ENCODE peak calls at places on chromosomes 2 and 18, in seven cellular contexts. L is sigmoid colon, Z is breast epithelium, V is K562, F is transverse colon, U is HepG2, O is upper lobe of left lung. W is an unnamed sample.

GRCh38 chr2:149068996-149069888 is 30.7 kb downstream of the LYPD6B start:
- DNase-seq in F (no peak), V (no peak), L (no peak), O (no peak), Z (no peak), U (no peak), W (no peak)

GRCh38 chr2:60094450-60094929 is 459.0 kb downstream of the BCL11A start:
- DNase-seq in L (no peak), U (peak; percentile 92), V (no peak), O (no peak), F (peak; percentile 25), Z (no peak), W (no peak)

GRCh38 chr2:161158882-161159281 is 1.3 kb upstream of the TANK start:
- DNase-seq in U (no peak), O (no peak), F (no peak), Z (no peak), V (no peak), L (no peak), W (no peak)

GRCh38 chr2:182912518-182912915 is 46.1 kb upstream of the FRZB start:
- DNase-seq in O (no peak), F (no peak), U (no peak), V (no peak), L (no peak), Z (no peak), W (no peak)

GRCh38 chr18:57776767-57777166 is 26.3 kb downstream of the ATP8B1 start:
- DNase-seq in Z (no peak), O (no peak), L (no peak), U (no peak), F (no peak), V (peak; percentile 68), W (no peak)

GRCh38 chr2:30436859-30437435 is 10.1 kb upstream of the LCLAT1 start:
- DNase-seq in V (no peak), U (no peak), Z (no peak), F (no peak), O (no peak), L (no peak), W (no peak)

GRCh38 chr18:76348267-76349066 is 146.6 kb downstream of the ZNF516 start:
- DNase-seq in F (no peak), L (no peak), V (no peak), O (no peak), U (peak; percentile 81), Z (no peak), W (peak; percentile 2)

GRCh38 chr2:240164586-240164985 is 24.1 kb upstream of the OTOS start:
- DNase-seq in F (no peak), L (no peak), O (no peak), V (no peak), U (no peak), Z (no peak), W (no peak)

GRCh38 chr2:98188351-98189046 is 101.5 kb downstream of the VWA3B start:
- DNase-seq in Z (no peak), O (no peak), L (no peak), V (no peak), U (peak; percentile 13), F (no peak), W (no peak)

GRCh38 chr18:46302866-46303485 is 198.8 kb downstream of the HAUS1 start:
- DNase-seq in V (no peak), O (no peak), L (no peak), F (no peak), U (no peak), Z (no peak), W (no peak)

GRCh38 chr2:111186123-111186715 is 65.5 kb downstream of the BCL2L11 start:
- DNase-seq in L (no peak), U (no peak), V (no peak), F (peak; percentile 61), Z (no peak), O (no peak), W (no peak)

GRCh38 chr2:202589582-202589949 is 45.2 kb upstream of the FAM117B start:
- DNase-seq in L (no peak), U (peak; percentile 15), V (no peak), F (no peak), Z (no peak), O (no peak), W (no peak)

GRCh38 chr18:33440384-33441043 is at the start of gene CCDC178:
- DNase-seq in Z (no peak), F (peak; percentile 7), V (peak; percentile 15), L (peak; percentile 58), O (no peak), U (no peak), W (no peak)

GRCh38 chr2:144517825-144518699 is 1.9 kb downstream of the ZEB2 start:
- DNase-seq in Z (no peak), O (no peak), U (no peak), L (no peak), F (no peak), V (no peak), W (no peak)

GRCh38 chr2:65349863-65350262 is 82.5 kb downstream of the SPRED2 start:
- DNase-seq in F (peak; percentile 76), Z (no peak), O (peak; percentile 48), V (peak; percentile 61), L (peak; percentile 79), U (peak; percentile 65), W (no peak)

GRCh38 chr2:233705911-233706506 is 6.7 kb upstream of the UGT1A5 start:
- DNase-seq in F (peak; percentile 52), V (no peak), U (no peak), L (no peak), Z (peak; percentile 34), O (peak; percentile 51), W (no peak)

GRCh38 chr2:37344453-37345361 is at the start of gene QPCT:
- DNase-seq in F (peak; percentile 69), L (peak; percentile 87), O (peak; percentile 69), U (no peak), V (peak; percentile 17), Z (no peak), W (no peak)

GRCh38 chr2:99822487-99823218 is 319.7 kb downstream of the AFF3 start:
- DNase-seq in V (no peak), L (no peak), O (no peak), Z (no peak), U (no peak), F (no peak), W (no peak)

GRCh38 chr2:162989507-162989906 is 150.9 kb upstream of the KCNH7 start:
- DNase-seq in Z (no peak), L (no peak), O (no peak), F (no peak), V (no peak), U (no peak), W (no peak)

GRCh38 chr2:168584934-168585333 is 128.9 kb downstream of the CERS6 start:
- DNase-seq in F (no peak), O (no peak), U (no peak), Z (no peak), V (no peak), L (no peak), W (no peak)

GRCh38 chr2:168589236-168589635 is 133.2 kb downstream of the CERS6 start:
- DNase-seq in Z (no peak), V (no peak), F (no peak), O (no peak), L (no peak), U (no peak), W (no peak)

GRCh38 chr2:168583710-168584521 is 127.8 kb downstream of the CERS6 start:
- DNase-seq in U (no peak), F (peak; percentile 35), L (no peak), Z (peak; percentile 76), V (no peak), O (no peak), W (no peak)

GRCh38 chr2:168585700-168586099 is 129.6 kb downstream of the CERS6 start:
- DNase-seq in L (no peak), O (no peak), F (no peak), U (no peak), Z (no peak), V (no peak), W (no peak)

DNA sequence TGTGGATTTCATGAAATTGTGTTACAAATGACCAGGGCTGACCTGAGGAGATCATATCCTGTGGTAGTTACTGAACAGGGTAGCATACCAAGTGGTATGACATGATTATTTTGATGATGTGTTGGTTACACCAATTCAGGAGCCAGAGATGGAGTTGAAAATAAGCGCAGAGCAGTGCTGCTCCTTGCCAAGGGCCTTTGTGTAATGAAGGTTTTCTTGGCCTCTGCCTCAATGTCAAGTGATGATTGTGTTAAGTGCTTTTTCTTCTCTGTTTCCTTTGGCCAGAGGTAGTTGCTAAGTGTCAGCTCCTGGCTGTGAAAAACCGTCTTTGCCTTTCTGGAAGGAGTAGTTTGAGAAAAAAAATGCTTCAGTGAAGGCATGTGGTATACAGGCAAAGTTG is 131.2 kb downstream of the CERS6 start:
- DNase-seq in O (no peak), V (no peak), Z (no peak), U (no peak), L (no peak), F (no peak), W (no peak)
- TF ChIP-seq POLR2AphosphoS5 in O (no peak), V (no peak), Z (no peak), U (no peak), L (peak; percentile 54), F (no peak), W (no peak)

GRCh38 chr2:188835821-188836220 is 138.4 kb upstream of the COL3A1 start:
- DNase-seq in O (no peak), F (no peak), L (no peak), V (no peak), U (no peak), Z (no peak), W (no peak)
- H3K4me3 ChIP-seq in O (no peak overlapping the region), F (no peak overlapping the region), L (no peak overlapping the region), V (no peak overlapping the region), U (no peak overlapping the region), Z (no peak overlapping the region), W (no peak overlapping the region)

DNA sequence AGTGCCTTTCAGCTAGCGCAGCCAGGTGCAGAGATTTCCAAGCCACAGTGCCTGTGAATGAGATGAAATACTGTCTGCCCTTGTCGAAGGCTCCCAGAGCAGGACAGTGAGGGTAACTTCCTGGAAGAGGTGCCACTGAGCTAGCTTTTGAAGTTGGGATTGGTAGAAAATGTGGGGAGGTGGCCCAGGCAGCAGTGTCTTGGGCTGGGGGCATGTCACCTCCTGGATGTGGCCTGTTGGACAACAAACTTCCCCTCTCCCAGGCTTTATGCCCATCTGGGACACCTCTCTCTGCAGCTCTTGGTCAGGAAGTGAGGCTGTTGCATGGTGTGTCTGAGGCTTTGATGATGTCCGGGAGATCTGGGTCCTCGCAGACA is 151.3 kb downstream of the DYSF start:
- DNase-seq in V (no peak), O (peak; percentile 15), U (no peak), L (no peak), F (no peak), Z (no peak), W (no peak)
- TF ChIP-seq POLR2AphosphoS5 in V (no peak), O (no peak), U (no peak), L (no peak), F (no peak), Z (no peak), W (no peak)

DNA sequence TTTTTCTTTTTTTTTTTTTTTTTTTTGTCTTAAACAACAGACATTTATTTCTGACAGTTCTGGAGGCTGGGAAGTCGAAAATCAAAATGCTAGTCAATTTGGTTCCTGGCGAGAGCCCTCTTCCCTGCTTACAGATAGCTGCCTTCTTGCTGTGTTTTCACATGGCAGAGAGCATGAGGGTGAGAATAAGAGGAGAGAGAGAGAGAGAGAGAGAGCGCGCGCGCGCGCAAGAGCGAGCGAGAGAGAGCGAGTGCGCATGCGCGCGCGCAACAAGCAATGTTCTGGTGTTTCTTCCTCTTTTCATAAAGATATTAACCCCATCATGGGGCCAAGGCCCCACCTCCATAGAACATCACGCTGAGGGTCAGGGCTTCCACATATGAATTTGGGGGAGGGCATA is 20.9 kb downstream of the MTCL1 start:
- DNase-seq in L (no peak), Z (no peak), O (no peak), V (no peak), U (no peak), F (no peak), W (no peak)
- H3K4me3 ChIP-seq in L (no peak overlapping the region), Z (no peak overlapping the region), O (no peak overlapping the region), V (no peak overlapping the region), U (no peak overlapping the region), F (no peak overlapping the region), W (no peak overlapping the region)

GRCh38 chr18:4639628-4640310 is 184.7 kb upstream of the DLGAP1 start:
- DNase-seq in F (no peak), V (no peak), O (no peak), Z (no peak), U (no peak), L (no peak), W (no peak)
- TF ChIP-seq POLR2AphosphoS5 in F (no peak), V (no peak), O (no peak), Z (no peak), U (no peak), L (no peak), W (no peak)

W was measured in Panc1.